ENCODE peak calls at places on chromosomes 6 and 20, in six cellular contexts. Z is body of pancreas, G is osteocyte, I is astrocyte of the cerebellum, W is progenitor cell of endocrine pancreas, L is cardiac muscle cell. U is an unnamed sample.

GRCh38 chr20:199996-200395 is 10.5 kb upstream of the DEFB128 start:
- DNase-seq in Z (no peak), G (no peak), I (no peak), W (no peak), L (no peak), U (no peak)

GRCh38 chr6:26118999-26119398 is 31.8 kb downstream of the HFE start:
- DNase-seq in Z (no peak), G (no peak), I (peak), W (no peak), L (no peak), U (no peak)

GRCh38 chr6:85469276-85470022 is 19.6 kb downstream of the NT5E start:
- DNase-seq in Z (no peak), G (no peak), I (no peak), W (no peak), L (no peak), U (no peak)

GRCh38 chr20:50588034-50588736 is 78.0 kb downstream of the PTPN1 start:
- DNase-seq in Z (peak), G (peak), I (peak), W (peak), L (peak), U (peak)

GRCh38 chr6:13383280-13384163 is 55.2 kb upstream of the TBC1D7 start:
- DNase-seq in Z (no peak), G (no peak), I (no peak), W (no peak), L (no peak), U (no peak)

GRCh38 chr6:4319992-4320683 is 184.8 kb upstream of the ECI2 start:
- DNase-seq in Z (no peak), G (no peak), I (no peak), W (no peak), L (no peak), U (no peak)

GRCh38 chr6:132780770-132781371 is 17.6 kb downstream of the SLC18B1 start:
- DNase-seq in Z (no peak), G (no peak), I (peak), W (no peak), L (no peak), U (no peak)

GRCh38 chr6:93792751-93793150 is 373.4 kb upstream of the EPHA7 start:
- DNase-seq in Z (no peak), G (no peak), I (no peak), W (no peak), L (no peak), U (no peak)

GRCh38 chr6:81054011-81054410 is 698.5 kb downstream of the TENT5A start:
- DNase-seq in Z (no peak), G (no peak), I (no peak), W (no peak), L (no peak), U (no peak)

GRCh38 chr6:53861543-53861942 is 66.7 kb downstream of the LRRC1 start:
- DNase-seq in Z (no peak), G (no peak), I (no peak), W (no peak), L (no peak), U (no peak)

GRCh38 chr20:22288156-22288555 is 296.2 kb downstream of the FOXA2 start:
- DNase-seq in Z (no peak), G (no peak), I (no peak), W (no peak), L (no peak), U (no peak)

GRCh38 chr6:30548375-30548774 is 7.9 kb downstream of the GNL1 start:
- DNase-seq in Z (no peak), G (no peak), I (no peak), W (no peak), L (no peak), U (no peak)

GRCh38 chr6:119339941-119340456 is 9.6 kb downstream of the MAN1A1 start:
- DNase-seq in Z (no peak), G (no peak), I (no peak), W (no peak), L (no peak), U (no peak)

GRCh38 chr6:117167520-117168271 is 97.7 kb upstream of the VGLL2 start:
- DNase-seq in Z (peak), G (no peak), I (peak), W (no peak), L (no peak), U (no peak)

GRCh38 chr20:11387189-11387754 is 530.4 kb upstream of the BTBD3 start:
- DNase-seq in Z (no peak), G (no peak), I (peak), W (no peak), L (no peak), U (no peak)

GRCh38 chr6:137697267-137697938 is 169.7 kb upstream of the TNFAIP3 start:
- DNase-seq in Z (peak), G (no peak), I (peak), W (no peak), L (peak), U (no peak)

GRCh38 chr6:14129572-14129971 is 12.0 kb downstream of the CD83 start:
- DNase-seq in Z (peak), G (no peak), I (peak), W (peak), L (peak), U (no peak)

GRCh38 chr6:153210083-153210482 is 79.0 kb upstream of the RGS17 start:
- DNase-seq in Z (no peak), G (no peak), I (peak), W (no peak), L (no peak), U (no peak)

GRCh38 chr20:36988494-36988966 is 37.0 kb upstream of the SAMHD1 start:
- DNase-seq in Z (no peak), G (no peak), I (no peak), W (no peak), L (no peak), U (no peak)

GRCh38 chr20:62791301-62792181 is 4.7 kb upstream of the MRGBP start:
- DNase-seq in Z (peak), G (peak), I (peak), W (peak), L (peak), U (peak)

GRCh38 chr6:36692220-36692619 is 5.4 kb upstream of the RAB44 start:
- DNase-seq in Z (no peak), G (no peak), I (no peak), W (no peak), L (no peak), U (no peak)

GRCh38 chr6:118333772-118334171 is 214.3 kb upstream of the PLN start:
- DNase-seq in Z (no peak), G (no peak), I (no peak), W (no peak), L (no peak), U (no peak)

GRCh38 chr20:63748356-63749270 is 9.0 kb downstream of the SLC2A4RG start:
- DNase-seq in Z (no peak), G (no peak), I (no peak), W (no peak), L (no peak), U (no peak)

GRCh38 chr20:49245921-49246740 is 26.9 kb downstream of the DDX27 start:
- DNase-seq in Z (no peak), G (no peak), I (peak), W (no peak), L (peak), U (no peak)

GRCh38 chr6:36443498-36443844 is 671 bp downstream of the KCTD20 start:
- DNase-seq in Z (no peak), G (no peak), I (no peak), W (no peak), L (no peak), U (no peak)

GRCh38 chr6:29708432-29709177 is 14.6 kb upstream of the HLA-F start:
- DNase-seq in Z (no peak), G (no peak), I (no peak), W (no peak), L (no peak), U (peak)

GRCh38 chr6:159833556-159833955 is 33.5 kb downstream of the PNLDC1 start:
- DNase-seq in Z (no peak), G (no peak), I (no peak), W (no peak), L (no peak), U (no peak)

GRCh38 chr6:169450097-169450496 is 196.5 kb upstream of the THBS2 start:
- DNase-seq in Z (no peak), G (no peak), I (no peak), W (no peak), L (no peak), U (no peak)

GRCh38 chr6:170153436-170154319 is 137.2 kb downstream of the DLL1 start:
- DNase-seq in Z (no peak), G (no peak), I (no peak), W (no peak), L (no peak), U (no peak)

GRCh38 chr20:38217791-38218565 is 42.6 kb downstream of the KIAA1755 start:
- DNase-seq in Z (peak), G (no peak), I (peak), W (no peak), L (peak), U (no peak)

GRCh38 chr6:158717341-158718328 is 67.8 kb downstream of the SYTL3 start:
- DNase-seq in Z (no peak), G (no peak), I (no peak), W (no peak), L (no peak), U (no peak)

GRCh38 chr6:139925894-139926641 is 551.6 kb upstream of the CITED2 start:
- DNase-seq in Z (no peak), G (peak), I (peak), W (no peak), L (no peak), U (no peak)

GRCh38 chr20:23235173-23236027 is 115.2 kb upstream of the NXT1 start:
- DNase-seq in Z (no peak), G (peak), I (no peak), W (peak), L (peak), U (no peak)

GRCh38 chr20:4813839-4814695 is 92.4 kb downstream of the PRND start:
- DNase-seq in Z (no peak), G (no peak), I (no peak), W (no peak), L (no peak), U (peak)

GRCh38 chr20:23254034-23254433 is 96.6 kb upstream of the NXT1 start:
- DNase-seq in Z (no peak), G (peak), I (no peak), W (no peak), L (no peak), U (no peak)

GRCh38 chr20:774016-774679 is 5.8 kb upstream of the SLC52A3 start:
- DNase-seq in Z (no peak), G (no peak), I (no peak), W (no peak), L (no peak), U (no peak)

GRCh38 chr6:67184405-67184804 is 1450.7 kb upstream of the ADGRB3 start:
- DNase-seq in Z (no peak), G (no peak), I (no peak), W (no peak), L (no peak), U (no peak)

GRCh38 chr6:33407132-33407718 is 3.6 kb upstream of the PHF1 start:
- DNase-seq in Z (no peak), G (no peak), I (peak), W (no peak), L (no peak), U (no peak)
- TF ChIP-seq CTCF in Z (no peak), G (peak), I (peak), W (peak), L (peak), U (no peak)

GRCh38 chr6:50120300-50120699 is 70.6 kb upstream of the DEFB112 start:
- DNase-seq in Z (no peak), G (no peak), I (no peak), W (no peak), L (no peak), U (no peak)

GRCh38 chr6:50116797-50117542 is 67.2 kb upstream of the DEFB112 start:
- DNase-seq in Z (no peak), G (no peak), I (no peak), W (no peak), L (no peak), U (no peak)

GRCh38 chr6:50110557-50110956 is 60.8 kb upstream of the DEFB112 start:
- DNase-seq in Z (no peak), G (no peak), I (no peak), W (no peak), L (no peak), U (no peak)

GRCh38 chr6:50113114-50113857 is 63.6 kb upstream of the DEFB112 start:
- DNase-seq in Z (no peak), G (no peak), I (no peak), W (no peak), L (no peak), U (no peak)

DNA sequence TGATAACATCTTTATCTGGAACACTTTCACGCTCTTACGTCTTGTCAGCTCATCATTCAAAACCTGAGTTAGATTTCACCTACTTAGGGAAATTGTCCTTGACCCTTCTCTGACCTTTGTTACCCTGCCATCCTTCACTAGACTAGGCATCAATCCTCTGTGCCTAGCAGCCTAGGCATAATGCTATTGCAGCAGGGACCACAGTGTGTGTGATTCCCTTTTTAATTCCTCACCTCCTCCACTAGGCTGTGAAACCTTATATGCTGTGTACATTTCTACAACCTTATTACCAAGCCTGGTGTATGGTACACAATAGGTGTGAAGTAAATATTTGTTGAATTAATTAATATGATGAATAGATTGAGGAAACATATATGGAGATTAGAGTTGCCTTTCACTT is 66.7 kb upstream of the DEFB112 start:
- DNase-seq in Z (no peak), G (no peak), I (no peak), W (no peak), L (no peak), U (no peak)
- TF ChIP-seq CTCF in Z (no peak), G (no peak), I (no peak), W (no peak), L (no peak), U (no peak)

GRCh38 chr6:134111062-134111677 is 58.7 kb upstream of the SLC2A12 start:
- DNase-seq in Z (peak), G (no peak), I (peak), W (no peak), L (peak), U (peak)
- TF ChIP-seq CTCF in Z (peak), G (peak), I (peak), W (peak), L (peak), U (peak)

GRCh38 chr6:87589693-87590416 is at the start of the genes ORC3 and RARS2:
- DNase-seq in Z (peak), G (peak), I (peak), W (peak), L (peak), U (peak)
- TF ChIP-seq CTCF in Z (no peak), G (no peak), I (no peak), W (no peak), L (no peak), U (no peak)

DNA sequence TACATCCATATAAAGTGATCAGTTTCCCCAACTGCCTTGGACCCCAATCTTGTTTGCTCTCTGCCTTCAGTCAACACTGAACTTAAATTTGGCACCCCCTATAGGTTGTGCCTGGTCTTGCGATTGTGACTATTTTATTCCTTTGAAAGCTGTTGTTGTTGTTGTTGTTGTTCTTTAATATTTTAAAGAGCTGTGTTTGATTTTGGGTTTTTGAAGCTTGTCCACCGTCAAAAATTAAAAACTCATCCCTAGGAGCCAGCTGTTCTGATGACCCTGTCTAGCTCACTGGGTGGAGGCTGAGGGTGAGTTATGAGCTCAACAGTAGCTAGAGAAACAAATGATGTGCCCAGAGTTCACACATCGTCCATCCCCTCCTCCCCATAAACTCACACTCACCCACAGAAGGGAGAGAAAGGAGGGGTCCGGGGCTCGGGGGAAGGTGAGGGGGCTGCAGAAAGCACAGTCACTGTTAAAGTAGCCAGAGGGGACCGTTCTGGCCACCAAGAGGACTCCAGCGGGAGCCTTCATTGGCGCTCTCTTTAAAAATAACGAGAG is 4.0 kb downstream of the SIM1 start:
- DNase-seq in Z (no peak), G (no peak), I (no peak), W (no peak), L (no peak), U (no peak)
- TF ChIP-seq CTCF in Z (peak), G (peak), I (peak), W (peak), L (peak), U (no peak)

U was measured in CD8-positive, alpha-beta T cell.